ENCODE peak calls at places on chromosomes 6 and 20, in six cellular contexts. Z, V, N, S, F and O are unnamed samples.

GRCh38 chr6:33696538-33697518 is 14.7 kb downstream of the UQCC2 start:
- DNase-seq in Z (peak), S (peak), N (no peak), V (no peak), F (no peak), O (no peak)

GRCh38 chr6:100343678-100344077 is 121.0 kb downstream of the SIM1 start:
- DNase-seq in S (peak), N (no peak), F (no peak), V (no peak), Z (no peak), O (no peak)

GRCh38 chr6:11822346-11822745 is 43.7 kb upstream of the ADTRP start:
- DNase-seq in F (no peak), Z (no peak), S (peak), V (no peak), N (no peak), O (no peak)

GRCh38 chr20:25006431-25007167 is 14.0 kb upstream of the APMAP start:
- DNase-seq in V (no peak), N (peak), Z (no peak), F (no peak), S (no peak), O (peak)

GRCh38 chr6:146950351-146950835 is 253.8 kb upstream of the STXBP5 start:
- DNase-seq in Z (no peak), F (no peak), V (no peak), N (peak), S (peak), O (no peak)

GRCh38 chr6:27757307-27757706 is 154.9 kb downstream of the OR2B2 start:
- DNase-seq in N (peak), V (no peak), Z (no peak), S (no peak), F (peak), O (no peak)

GRCh38 chr6:119880840-119881239 is 531.3 kb upstream of the MAN1A1 start:
- DNase-seq in Z (no peak), F (no peak), V (no peak), S (no peak), N (no peak), O (no peak)

GRCh38 chr6:46638650-46639049 is 14.0 kb downstream of the CYP39A1 start:
- DNase-seq in V (no peak), F (no peak), Z (no peak), S (no peak), N (no peak), O (no peak)

GRCh38 chr6:132648356-132648755 is 10.6 kb downstream of the TAAR1 start:
- DNase-seq in Z (no peak), V (no peak), S (peak), F (no peak), N (no peak), O (no peak)

GRCh38 chr6:159529820-159530405 is 163.1 kb downstream of the SOD2 start:
- DNase-seq in Z (no peak), F (peak), N (no peak), V (no peak), S (peak), O (no peak)

DNA sequence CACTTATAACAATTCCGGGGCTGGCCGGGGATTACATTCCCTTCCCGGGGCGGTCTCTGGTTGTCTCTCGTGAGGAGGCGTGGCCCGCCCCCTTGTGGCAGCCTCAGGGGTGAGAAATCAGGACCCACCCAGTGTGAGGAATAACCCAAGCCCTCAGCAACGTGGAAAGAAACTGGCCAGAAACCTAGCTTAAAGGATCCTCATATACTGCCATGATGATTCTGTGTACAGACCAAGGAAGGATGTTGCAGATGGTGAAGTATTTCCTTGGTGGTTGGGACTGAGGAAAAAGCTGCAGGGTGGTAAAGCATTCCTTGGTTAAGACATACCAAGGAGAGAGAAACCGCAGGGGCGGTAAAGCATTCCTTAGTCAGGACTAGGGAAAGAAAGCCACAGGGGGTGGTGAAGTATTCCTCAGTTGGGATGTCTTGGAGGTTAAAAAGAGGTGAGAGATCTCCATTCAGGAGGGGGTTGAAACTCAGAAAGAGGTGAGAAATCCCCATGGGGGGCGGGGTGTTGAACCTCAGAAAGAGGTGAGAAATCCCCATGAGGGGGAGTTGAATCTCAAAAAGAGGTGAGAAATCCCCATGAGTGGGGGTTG is 238.2 kb downstream of the RNGTT start:
- DNase-seq in N (no peak), F (peak), S (peak), V (no peak), Z (no peak), O (no peak)
- TF ChIP-seq CTCF in N (no peak), F (no peak), S (peak), V (no peak), Z (no peak), O (peak)

GRCh38 chr6:76867182-76867581 is 596.1 kb downstream of the HTR1B start:
- DNase-seq in V (no peak), Z (no peak), N (no peak), F (no peak), S (no peak), O (no peak)

GRCh38 chr6:76866091-76866490 is 597.2 kb downstream of the HTR1B start:
- DNase-seq in V (no peak), S (peak), N (no peak), F (no peak), Z (no peak), O (no peak)

GRCh38 chr6:76862966-76863365 is 600.3 kb downstream of the HTR1B start:
- DNase-seq in Z (no peak), V (no peak), N (no peak), F (no peak), S (peak), O (no peak)

GRCh38 chr6:76856065-76856464 is 607.2 kb downstream of the HTR1B start:
- DNase-seq in V (no peak), S (no peak), N (no peak), Z (no peak), F (peak), O (no peak)

DNA sequence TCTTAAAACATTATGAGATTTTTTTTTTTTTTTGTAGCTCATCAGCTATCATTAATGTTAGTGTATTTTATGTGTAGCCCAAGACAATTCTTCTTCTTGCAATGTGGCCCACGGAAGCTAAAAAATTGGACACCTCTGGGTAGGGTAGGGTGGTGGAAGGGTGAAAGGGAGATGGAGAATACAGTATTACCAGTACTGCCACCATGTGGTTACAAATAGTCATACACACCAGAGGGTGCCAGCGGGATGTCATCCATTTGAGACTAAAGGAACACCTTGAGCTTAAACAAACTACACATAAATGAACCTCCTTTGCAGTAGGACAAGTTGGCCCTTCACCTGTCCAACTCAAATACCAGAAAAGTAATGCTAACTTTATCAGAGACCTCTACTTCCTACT is 601.9 kb downstream of the HTR1B start:
- DNase-seq in S (no peak), F (peak), N (no peak), Z (no peak), V (no peak), O (no peak)
- TF ChIP-seq CTCF in S (no peak), F (no peak), N (peak), Z (no peak), V (no peak), O (peak)

DNA sequence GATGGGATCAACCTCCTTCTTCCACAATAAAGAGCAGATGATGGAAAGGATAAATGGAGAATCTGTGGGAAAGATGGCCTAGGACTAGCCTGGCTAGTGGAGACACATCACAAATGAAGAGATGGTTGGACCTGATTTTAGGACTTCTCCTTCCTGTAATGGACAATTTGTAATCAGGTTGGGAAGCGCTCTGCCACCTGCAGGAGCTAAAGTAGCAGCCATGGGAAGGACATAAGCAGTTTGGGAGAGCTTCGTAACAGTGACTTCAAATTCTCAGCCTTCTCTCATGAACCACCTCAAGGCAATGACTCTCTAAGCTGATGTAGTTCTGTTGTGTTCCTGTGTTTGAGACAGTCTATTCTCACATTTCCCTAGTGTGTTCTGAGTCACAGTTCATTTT is 137.9 kb upstream of the BMP2 start:
- DNase-seq in S (no peak), Z (no peak), N (no peak), V (no peak), F (no peak), O (no peak)
- TF ChIP-seq CTCF in S (no peak), Z (no peak), N (no peak), V (no peak), F (no peak), O (no peak)

DNA sequence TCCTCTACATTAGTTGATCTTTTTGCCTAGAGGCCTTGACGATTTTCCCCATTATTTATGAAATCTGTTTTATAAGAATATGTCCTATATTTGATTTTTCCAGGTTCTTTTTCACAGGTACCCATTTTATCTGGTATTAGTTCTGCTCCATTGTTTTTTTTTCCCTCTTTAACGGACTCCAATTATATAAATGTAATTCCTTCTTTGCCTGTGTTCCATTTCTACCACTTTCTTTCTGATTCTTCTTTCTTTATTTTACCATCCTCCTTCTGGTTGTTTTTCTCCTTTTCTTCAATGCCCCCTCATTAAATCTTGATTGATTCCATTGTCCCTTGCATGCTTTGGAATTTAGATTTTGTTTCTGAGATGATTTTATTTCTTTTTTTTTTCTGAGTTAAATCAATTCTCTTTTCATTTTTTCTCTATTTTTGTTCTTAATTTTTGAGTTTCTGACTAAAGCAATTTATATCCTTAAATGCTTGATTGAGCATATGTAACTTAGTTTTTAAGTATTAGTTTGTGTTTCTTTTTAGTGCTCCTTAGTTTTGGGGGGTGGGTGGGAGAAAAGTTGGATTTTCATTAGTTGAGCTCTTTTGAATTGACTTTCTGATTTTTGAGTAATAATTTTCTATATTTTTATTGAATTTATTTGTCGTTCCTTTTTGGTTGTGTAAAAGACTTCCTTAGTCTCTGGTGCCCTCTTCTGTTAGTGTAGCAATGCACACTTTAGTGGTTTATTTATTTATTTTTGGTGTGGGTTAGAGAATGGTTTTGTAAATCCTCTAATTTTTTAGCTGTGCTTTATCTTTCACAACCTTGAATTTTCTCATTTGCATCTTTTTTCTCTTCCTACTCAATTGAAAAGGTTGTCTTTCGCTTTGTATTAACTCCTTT is 140.8 kb downstream of the FARS2 start:
- DNase-seq in S (peak), V (no peak), Z (no peak), F (no peak), N (no peak), O (no peak)
- TF ChIP-seq CTCF in S (peak), V (no peak), Z (no peak), F (no peak), N (peak), O (peak)

DNA sequence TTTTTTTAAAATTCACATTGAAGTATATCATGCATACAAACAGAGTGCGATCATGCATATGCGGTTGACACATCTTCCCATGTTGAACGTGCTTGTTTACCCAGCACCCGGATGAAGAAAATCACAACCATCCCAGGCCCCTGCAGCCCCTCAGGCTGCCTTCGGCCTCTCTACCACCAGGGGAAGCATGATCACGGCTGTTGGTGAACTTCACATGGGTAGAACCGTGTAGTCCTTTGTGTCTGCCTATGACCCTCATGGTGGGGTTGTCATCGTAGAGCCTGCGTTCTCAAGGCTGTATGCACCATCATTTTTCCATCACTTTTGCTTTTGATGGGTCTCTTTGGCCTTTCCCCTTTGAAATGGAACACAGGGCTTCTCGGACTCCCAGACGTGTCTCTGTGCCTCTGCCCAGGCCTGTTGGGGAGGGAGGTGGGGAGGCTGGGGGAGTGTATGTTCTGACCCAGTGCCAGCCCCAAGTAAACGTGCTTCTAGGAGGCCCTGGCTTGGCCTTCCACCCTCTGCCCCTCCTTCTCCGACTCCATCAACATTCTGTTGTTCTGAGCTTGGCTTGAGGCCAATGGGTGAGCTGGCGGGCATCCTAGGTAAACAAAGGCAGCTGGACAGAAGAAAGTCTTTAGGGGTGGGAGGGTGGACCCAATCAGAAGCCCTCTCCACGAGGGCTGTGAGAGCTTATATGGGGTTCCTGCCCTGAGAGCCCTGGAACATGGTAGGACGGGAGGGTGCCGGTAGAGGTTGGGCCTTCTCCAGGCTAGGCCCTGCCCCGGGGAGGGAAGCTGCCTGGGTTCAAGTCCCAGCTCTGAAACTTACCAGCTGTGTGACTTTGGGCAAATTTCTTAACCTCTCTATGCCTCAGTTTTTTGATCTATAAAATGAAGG is 39.7 kb downstream of the TGM2 start:
- DNase-seq in V (no peak), F (peak), S (peak), N (peak), Z (peak), O (peak)
- TF ChIP-seq CTCF in V (no peak), F (no peak), S (no peak), N (no peak), Z (no peak), O (no peak)